ENCODE peak calls at places on chromosome 17, in five cellular contexts. One of them, this sample, is unnamed. For H3K4me1 and H3K27me3, the result is how much of the 10 kb centered on the place peaks cover.

GRCh38 chr17:20262116-20262977 is 205.0 kb downstream of the LGALS9B start:
- DNase-seq in prostate gland: no peak
- DNase-seq in tibial nerve: no peak
- DNase-seq in fibroblast of lung: no peak
- DNase-seq in transverse colon: no peak
- DNase-seq in this sample: peak

GRCh38 chr17:31598921-31599571 is 207.6 kb downstream of the RAB11FIP4 start:
- DNase-seq in prostate gland: no peak
- DNase-seq in tibial nerve: no peak
- DNase-seq in fibroblast of lung: no peak
- DNase-seq in transverse colon: no peak
- DNase-seq in this sample: no peak

GRCh38 chr17:82985973-82986372 is 93.4 kb upstream of the METRNL start:
- DNase-seq in prostate gland: no peak
- DNase-seq in tibial nerve: no peak
- DNase-seq in fibroblast of lung: peak
- DNase-seq in transverse colon: peak
- DNase-seq in this sample: no peak

GRCh38 chr17:64097196-64097936 is 32.6 kb downstream of the ERN1 start:
- DNase-seq in prostate gland: no peak
- DNase-seq in tibial nerve: no peak
- DNase-seq in fibroblast of lung: peak
- DNase-seq in transverse colon: no peak
- DNase-seq in this sample: no peak

GRCh38 chr17:36600936-36601302 is 464 bp upstream of the MRM1 start:
- DNase-seq in prostate gland: no peak
- DNase-seq in tibial nerve: no peak
- DNase-seq in fibroblast of lung: no peak
- DNase-seq in transverse colon: no peak
- DNase-seq in this sample: no peak

GRCh38 chr17:66432558-66432957 is 130.1 kb downstream of the PRKCA start:
- DNase-seq in prostate gland: no peak
- DNase-seq in tibial nerve: no peak
- DNase-seq in fibroblast of lung: no peak
- DNase-seq in transverse colon: no peak
- DNase-seq in this sample: no peak

GRCh38 chr17:53749178-53749577 is 73.5 kb upstream of the KIF2B start:
- DNase-seq in prostate gland: no peak
- DNase-seq in tibial nerve: no peak
- DNase-seq in fibroblast of lung: peak
- DNase-seq in transverse colon: no peak
- DNase-seq in this sample: no peak

GRCh38 chr17:27553019-27553511 is 77.9 kb upstream of the LGALS9 start:
- DNase-seq in prostate gland: no peak
- DNase-seq in tibial nerve: no peak
- DNase-seq in fibroblast of lung: no peak
- DNase-seq in transverse colon: peak
- DNase-seq in this sample: no peak

GRCh38 chr17:28267720-28268609 is 51.0 kb upstream of the TMEM97 start:
- DNase-seq in prostate gland: no peak
- DNase-seq in tibial nerve: no peak
- DNase-seq in fibroblast of lung: no peak
- DNase-seq in transverse colon: no peak
- DNase-seq in this sample: no peak

GRCh38 chr17:63445571-63446217 is 412 bp downstream of the CYB561 start:
- DNase-seq in prostate gland: peak
- DNase-seq in tibial nerve: no peak
- DNase-seq in fibroblast of lung: no peak
- DNase-seq in transverse colon: peak
- DNase-seq in this sample: no peak

GRCh38 chr17:71866095-71866494 is 254.7 kb upstream of the SOX9 start:
- DNase-seq in prostate gland: no peak
- DNase-seq in tibial nerve: no peak
- DNase-seq in fibroblast of lung: no peak
- DNase-seq in transverse colon: peak
- DNase-seq in this sample: no peak

DNA sequence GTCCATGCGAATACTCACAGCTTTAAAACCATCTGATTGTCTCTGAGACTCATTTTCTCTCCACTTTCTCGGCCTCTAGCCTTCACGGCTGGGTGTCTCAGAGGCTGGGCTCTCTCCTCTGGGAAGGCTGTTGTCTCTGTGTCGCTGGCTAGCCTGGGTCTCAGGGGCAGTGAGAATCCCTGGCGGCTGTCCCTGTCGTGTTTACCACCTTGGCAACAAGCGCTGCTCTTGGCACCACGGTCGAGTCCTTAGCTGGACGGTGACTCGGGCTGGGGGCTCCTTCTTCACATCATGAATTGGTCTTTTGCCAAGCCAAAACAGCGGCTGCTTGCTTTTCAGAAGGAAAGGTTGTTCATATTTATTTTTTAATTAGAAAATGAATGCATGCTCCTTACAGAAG is 81.1 kb downstream of the MSI2 start:
- DNase-seq in prostate gland: no peak
- DNase-seq in tibial nerve: no peak
- DNase-seq in fibroblast of lung: no peak
- DNase-seq in transverse colon: no peak
- DNase-seq in this sample: no peak
- H3K4me1 ChIP-seq in prostate gland: under half
- H3K4me1 ChIP-seq in tibial nerve: under half
- H3K4me1 ChIP-seq in fibroblast of lung: under half
- H3K4me1 ChIP-seq in transverse colon: under half
- H3K4me1 ChIP-seq in this sample: under half

GRCh38 chr17:30588798-30589247 is 111.6 kb downstream of the GOSR1 start:
- DNase-seq in prostate gland: no peak
- DNase-seq in tibial nerve: no peak
- DNase-seq in fibroblast of lung: no peak
- DNase-seq in transverse colon: no peak
- DNase-seq in this sample: no peak
- H3K4me3 ChIP-seq in prostate gland: no peak
- H3K4me3 ChIP-seq in tibial nerve: no peak
- H3K4me3 ChIP-seq in fibroblast of lung: no peak
- H3K4me3 ChIP-seq in transverse colon: no peak
- H3K4me3 ChIP-seq in this sample: no peak

DNA sequence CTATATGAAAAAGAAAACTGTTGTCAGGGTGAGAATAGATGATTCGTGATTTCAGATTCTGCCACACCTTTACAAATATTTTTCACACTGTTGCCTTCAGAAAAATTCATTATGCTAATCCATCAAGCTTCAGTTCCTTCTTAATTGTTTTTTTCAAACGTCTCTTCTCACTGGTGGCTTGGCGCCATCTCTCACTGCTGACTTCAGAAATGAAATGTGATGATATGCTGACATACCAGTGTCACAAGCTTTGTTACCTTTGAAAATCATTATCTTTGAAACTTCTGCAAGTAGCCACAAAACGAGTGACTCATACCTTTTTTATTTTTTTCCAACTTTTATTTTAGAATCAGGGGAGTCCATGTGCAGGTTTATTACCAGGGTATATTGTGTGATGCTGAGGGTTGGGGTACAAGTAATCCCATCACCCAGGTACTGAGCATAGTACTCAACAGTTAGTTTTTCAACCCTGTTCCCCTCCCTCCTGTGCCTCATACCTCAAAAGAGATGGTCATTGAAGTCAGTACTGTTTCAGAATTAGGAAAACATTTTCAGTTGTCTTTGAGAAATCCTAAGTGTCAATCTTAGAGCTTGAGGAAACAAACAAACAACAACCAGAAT is 14.0 kb upstream of the KRT222 start:
- DNase-seq in prostate gland: no peak
- DNase-seq in tibial nerve: no peak
- DNase-seq in fibroblast of lung: no peak
- DNase-seq in transverse colon: no peak
- DNase-seq in this sample: no peak
- H3K27me3 ChIP-seq in prostate gland: under half
- H3K27me3 ChIP-seq in tibial nerve: under half
- H3K27me3 ChIP-seq in fibroblast of lung: under half
- H3K27me3 ChIP-seq in transverse colon: half or more
- H3K27me3 ChIP-seq in this sample: under half

GRCh38 chr17:41925991-41926590 is 4.3 kb upstream of the ODAD4 start:
- DNase-seq in prostate gland: no peak
- DNase-seq in tibial nerve: no peak
- DNase-seq in fibroblast of lung: peak
- DNase-seq in transverse colon: peak
- DNase-seq in this sample: no peak

GRCh38 chr17:41930009-41930832 is at the start of gene ODAD4:
- DNase-seq in prostate gland: peak
- DNase-seq in tibial nerve: peak
- DNase-seq in fibroblast of lung: peak
- DNase-seq in transverse colon: peak
- DNase-seq in this sample: peak

GRCh38 chr17:41932821-41933389 is 2.5 kb downstream of the ODAD4 start:
- DNase-seq in prostate gland: no peak
- DNase-seq in tibial nerve: no peak
- DNase-seq in fibroblast of lung: no peak
- DNase-seq in transverse colon: no peak
- DNase-seq in this sample: no peak

GRCh38 chr17:41928693-41929251 is 1.6 kb upstream of the ODAD4 start:
- DNase-seq in prostate gland: no peak
- DNase-seq in tibial nerve: no peak
- DNase-seq in fibroblast of lung: no peak
- DNase-seq in transverse colon: no peak
- DNase-seq in this sample: no peak
- H3K4me1 ChIP-seq in prostate gland: under half
- H3K4me1 ChIP-seq in tibial nerve: under half
- H3K4me1 ChIP-seq in fibroblast of lung: under half
- H3K4me1 ChIP-seq in transverse colon: under half
- H3K4me1 ChIP-seq in this sample: under half

GRCh38 chr17:80862341-80862969 is 129.2 kb upstream of the CHMP6 start:
- DNase-seq in prostate gland: no peak
- DNase-seq in tibial nerve: no peak
- DNase-seq in fibroblast of lung: no peak
- DNase-seq in transverse colon: peak
- DNase-seq in this sample: no peak

GRCh38 chr17:80861360-80861861 is 130.2 kb upstream of the CHMP6 start:
- DNase-seq in prostate gland: no peak
- DNase-seq in tibial nerve: no peak
- DNase-seq in fibroblast of lung: peak
- DNase-seq in transverse colon: peak
- DNase-seq in this sample: no peak

GRCh38 chr17:80862978-80863377 is 128.7 kb upstream of the CHMP6 start:
- DNase-seq in prostate gland: no peak
- DNase-seq in tibial nerve: no peak
- DNase-seq in fibroblast of lung: no peak
- DNase-seq in transverse colon: peak
- DNase-seq in this sample: no peak

GRCh38 chr17:80860703-80861359 is 130.8 kb upstream of the CHMP6 start:
- DNase-seq in prostate gland: no peak
- DNase-seq in tibial nerve: no peak
- DNase-seq in fibroblast of lung: no peak
- DNase-seq in transverse colon: no peak
- DNase-seq in this sample: no peak

DNA sequence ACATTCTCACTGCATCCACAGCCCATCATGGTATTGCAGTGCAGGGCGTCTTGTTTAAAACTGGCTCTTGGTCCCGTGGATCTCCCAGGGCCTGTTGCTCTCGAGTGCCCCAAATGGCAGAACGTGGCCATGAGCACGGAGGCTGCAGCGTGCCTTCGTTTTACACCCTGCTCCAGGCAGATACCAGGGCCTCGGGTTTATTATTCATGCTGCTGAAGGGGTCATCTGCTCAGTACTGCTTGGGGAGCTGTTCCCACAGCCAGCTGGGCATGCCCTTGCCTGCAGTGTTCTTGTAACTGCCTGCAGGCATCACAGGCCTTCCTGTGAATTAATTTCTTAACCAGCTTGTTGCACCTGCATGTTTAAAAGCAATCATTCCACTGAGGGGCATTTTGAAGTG is 129.7 kb upstream of the CHMP6 start:
- DNase-seq in prostate gland: peak
- DNase-seq in tibial nerve: no peak
- DNase-seq in fibroblast of lung: peak
- DNase-seq in transverse colon: peak
- DNase-seq in this sample: no peak
- H3K4me3 ChIP-seq in prostate gland: no peak
- H3K4me3 ChIP-seq in tibial nerve: no peak
- H3K4me3 ChIP-seq in fibroblast of lung: no peak
- H3K4me3 ChIP-seq in transverse colon: no peak
- H3K4me3 ChIP-seq in this sample: no peak

GRCh38 chr17:39794249-39794970 is 56.7 kb downstream of the GRB7 start:
- DNase-seq in prostate gland: no peak
- DNase-seq in tibial nerve: no peak
- DNase-seq in fibroblast of lung: no peak
- DNase-seq in transverse colon: peak
- DNase-seq in this sample: no peak

GRCh38 chr17:39787743-39788484 is 50.2 kb downstream of the GRB7 start:
- DNase-seq in prostate gland: no peak
- DNase-seq in tibial nerve: no peak
- DNase-seq in fibroblast of lung: no peak
- DNase-seq in transverse colon: no peak
- DNase-seq in this sample: no peak

GRCh38 chr17:39791296-39791992 is 53.7 kb downstream of the GRB7 start:
- DNase-seq in prostate gland: no peak
- DNase-seq in tibial nerve: no peak
- DNase-seq in fibroblast of lung: no peak
- DNase-seq in transverse colon: no peak
- DNase-seq in this sample: no peak

GRCh38 chr17:39792523-39793221 is 54.9 kb downstream of the GRB7 start:
- DNase-seq in prostate gland: no peak
- DNase-seq in tibial nerve: no peak
- DNase-seq in fibroblast of lung: no peak
- DNase-seq in transverse colon: no peak
- DNase-seq in this sample: no peak

GRCh38 chr17:39793473-39793872 is 55.7 kb downstream of the GRB7 start:
- DNase-seq in prostate gland: no peak
- DNase-seq in tibial nerve: no peak
- DNase-seq in fibroblast of lung: no peak
- DNase-seq in transverse colon: no peak
- DNase-seq in this sample: no peak
- H3K27me3 ChIP-seq in prostate gland: under half
- H3K27me3 ChIP-seq in tibial nerve: under half
- H3K27me3 ChIP-seq in fibroblast of lung: under half
- H3K27me3 ChIP-seq in transverse colon: under half
- H3K27me3 ChIP-seq in this sample: under half

GRCh38 chr17:45246338-45246737 is 15.6 kb downstream of the SPATA32 start:
- DNase-seq in prostate gland: no peak
- DNase-seq in tibial nerve: no peak
- DNase-seq in fibroblast of lung: no peak
- DNase-seq in transverse colon: no peak
- DNase-seq in this sample: no peak
- H3K4me1 ChIP-seq in prostate gland: under half
- H3K4me1 ChIP-seq in tibial nerve: under half
- H3K4me1 ChIP-seq in fibroblast of lung: under half
- H3K4me1 ChIP-seq in transverse colon: under half
- H3K4me1 ChIP-seq in this sample: under half

This sample was measured in HAP-1.